ENCODE peak calls at places on chromosomes 4 and X, in ten cellular contexts. F is pons, X is GM12865, I is NCI-H1105, W is anterior cingulate cortex, Z is small intestine, E is left lung, L is NCI-H1417, Y is H9, G is NCI-H1092. P is an unnamed sample.
A peak's percentile ranks its signal among the peaks of the same experiment; 100 is the strongest.

GRCh38 chrX:105715746-105716145 is 106.6 kb upstream of the NRK start:
- DNase-seq in W (no peak), X (no peak), I (no peak), Z (no peak), G (no peak), F (no peak), E (no peak), L (no peak), Y (no peak), P (no peak)

GRCh38 chrX:136318166-136318565 is 17.4 kb downstream of the ADGRG4 start:
- DNase-seq in G (no peak), Y (no peak), E (no peak), Z (no peak), X (no peak), I (no peak), F (no peak), W (no peak), L (no peak), P (no peak)

GRCh38 chr4:42446823-42447222 is 49.5 kb downstream of the SHISA3 start:
- DNase-seq in E (no peak), X (no peak), I (no peak), L (peak; percentile 3), F (no peak), Y (no peak), W (no peak), Z (no peak), G (no peak), P (no peak)

GRCh38 chrX:101208152-101208905 is 11.3 kb upstream of the DRP2 start:
- DNase-seq in F (no peak), Z (no peak), W (no peak), G (no peak), I (no peak), L (no peak), X (peak; percentile 60), E (no peak), Y (no peak), P (no peak)

GRCh38 chr4:140154572-140154891 is 548 bp upstream of the MAML3 start:
- DNase-seq in W (no peak), Y (no peak), I (no peak), Z (no peak), F (peak; percentile 83), X (no peak), E (no peak), G (no peak), L (no peak), P (no peak)

GRCh38 chr4:114383721-114384120 is 214.9 kb upstream of the UGT8 start:
- DNase-seq in W (no peak), X (no peak), G (no peak), Z (no peak), E (no peak), Y (no peak), I (no peak), F (peak; percentile 56), L (no peak), P (no peak)

GRCh38 chrX:33465137-33465536 is 253.8 kb upstream of the DMD start:
- DNase-seq in F (no peak), L (no peak), W (no peak), X (no peak), E (no peak), I (no peak), G (no peak), Y (no peak), Z (no peak), P (no peak)

GRCh38 chr4:102623622-102624021 is 122.5 kb downstream of the NFKB1 start:
- DNase-seq in L (peak; percentile 84), Z (no peak), W (no peak), Y (peak; percentile 41), X (no peak), F (peak; percentile 69), I (no peak), E (no peak), G (peak; percentile 59), P (no peak)

GRCh38 chr4:173025131-173025530 is 143.5 kb upstream of the GALNT7 start:
- DNase-seq in Y (peak; percentile 65), F (peak; percentile 87), L (peak; percentile 86), W (peak; percentile 11), I (peak; percentile 59), E (no peak), Z (peak; percentile 81), X (peak; percentile 77), G (peak; percentile 79), P (no peak)

GRCh38 chr4:36348403-36348938 is 67.1 kb downstream of the DTHD1 start:
- DNase-seq in W (no peak), F (no peak), X (peak; percentile 75), I (no peak), Y (no peak), G (no peak), Z (peak; percentile 5), L (no peak), E (no peak), P (no peak)

GRCh38 chr4:7354937-7355336 is 79.8 kb downstream of the PSAPL1 start:
- DNase-seq in F (no peak), Z (no peak), I (no peak), L (no peak), E (no peak), X (no peak), G (no peak), W (no peak), Y (no peak), P (no peak)

GRCh38 chr4:30842142-30842541 is 122.0 kb downstream of the PCDH7 start:
- DNase-seq in I (no peak), Y (no peak), Z (no peak), L (no peak), X (no peak), G (no peak), W (no peak), F (no peak), E (no peak), P (no peak)